ENCODE peak calls at places on chromosome 2, in eight cellular contexts. J is colonic mucosa; H is kidney tubule cell; U is iPS-NIHi11; M is activated T-cell treated with anti-CD3 and anti-CD28 coated beads for 48 hours; Q is GM18507; T is CMK; I is stimulated activated CD8-positive, alpha-beta memory T cell treated with anti-CD3 and anti-CD28 coated beads, Interleukin-12 subunit alpha, Interleukin-12 subunit beta, amount 100 ng/mL, for 1 hour. L is an unnamed sample.

GRCh38 chr2:99104006-99104405 is 37.5 kb upstream of the C2orf15 start:
- DNase-seq in J (no peak), H (no peak), U (no peak), M (no peak), Q (no peak), T (no peak), I (no peak), L (no peak)

GRCh38 chr2:164667566-164667965 is 46.3 kb upstream of the GRB14 start:
- DNase-seq in J (no peak), H (no peak), U (no peak), M (no peak), Q (no peak), T (no peak), I (no peak), L (no peak)

GRCh38 chr2:230877737-230878598 is 13.2 kb downstream of the ITM2C start:
- DNase-seq in J (no peak), H (no peak), U (no peak), M (no peak), Q (no peak), T (no peak), I (peak; percentile 55), L (no peak)

GRCh38 chr2:238141541-238142318 is 3.3 kb downstream of the KLHL30 start:
- DNase-seq in J (peak; percentile 94), H (peak; percentile 89), U (no peak), M (no peak), Q (no peak), T (no peak), I (no peak), L (peak; percentile 89)

GRCh38 chr2:138846216-138846821 is 66.1 kb upstream of the NXPH2 start:
- DNase-seq in J (no peak), H (peak; percentile 45), U (peak; percentile 56), M (no peak), Q (peak; percentile 8), T (no peak), I (no peak), L (no peak)

GRCh38 chr2:26529406-26530070 is 51.6 kb upstream of the OTOF start:
- DNase-seq in J (no peak), H (no peak), U (no peak), M (no peak), Q (no peak), T (no peak), I (no peak), L (no peak)

GRCh38 chr2:86238354-86238753 is 39.1 kb downstream of the MRPL35 start:
- DNase-seq in J (no peak), H (peak; percentile 78), U (no peak), M (peak; percentile 31), Q (no peak), T (no peak), I (peak; percentile 10), L (no peak)

GRCh38 chr2:157627594-157628281 is 926 bp downstream of the ACVR1C start:
- DNase-seq in J (peak; percentile 85), H (peak; percentile 29), U (no peak), M (peak; percentile 26), Q (no peak), T (no peak), I (no peak), L (peak; percentile 82)

GRCh38 chr2:237885171-237885930 is 25.9 kb downstream of the RAMP1 start:
- DNase-seq in J (no peak), H (no peak), U (no peak), M (no peak), Q (no peak), T (no peak), I (no peak), L (no peak)

GRCh38 chr2:238685713-238686112 is 162.2 kb upstream of the TWIST2 start:
- DNase-seq in J (no peak), H (no peak), U (no peak), M (no peak), Q (no peak), T (no peak), I (no peak), L (no peak)

GRCh38 chr2:107595749-107596148 is 230.9 kb upstream of the RGPD4 start:
- DNase-seq in J (no peak), H (peak; percentile 50), U (no peak), M (no peak), Q (no peak), T (no peak), I (no peak), L (no peak)

GRCh38 chr2:105308785-105309540 is 20.6 kb downstream of the TGFBRAP1 start:
- DNase-seq in J (no peak), H (no peak), U (peak; percentile 21), M (no peak), Q (no peak), T (no peak), I (no peak), L (no peak)

GRCh38 chr2:67289921-67290371 is 107.2 kb upstream of the ETAA1 start:
- DNase-seq in J (no peak), H (peak; percentile 98), U (no peak), M (no peak), Q (no peak), T (no peak), I (no peak), L (no peak)

GRCh38 chr2:239630618-239631286 is 229.9 kb upstream of the HDAC4 start:
- DNase-seq in J (no peak), H (peak; percentile 47), U (no peak), M (no peak), Q (no peak), T (no peak), I (no peak), L (no peak)